ENCODE peak calls at places on chromosomes 12 and 14, in four cellular contexts. J is mesenchymal stem cell, Y is neuronal stem cell, R is H9. S is an unnamed sample.

GRCh38 chr14:93005838-93006237 is 82.9 kb downstream of the CHGA start:
- DNase-seq in R (no peak), Y (no peak), J (no peak), S (no peak)

GRCh38 chr12:100574262-100575074 is 984 bp downstream of the GAS2L3 start:
- DNase-seq in R (peak), Y (peak), J (peak), S (no peak)

GRCh38 chr12:54560374-54560858 is 11.0 kb downstream of the PDE1B start:
- DNase-seq in R (peak), J (peak), Y (peak), S (peak)

GRCh38 chr14:99995700-99996356 is 69.4 kb upstream of the EVL start:
- DNase-seq in Y (no peak), J (peak), R (peak), S (peak)

GRCh38 chr12:55996201-55996714 is 818 bp upstream of the SUOX start:
- DNase-seq in R (peak), J (peak), Y (peak), S (peak)

GRCh38 chr12:27667540-27667939 is 28.7 kb upstream of the REP15 start:
- DNase-seq in Y (no peak), J (peak), R (no peak), S (peak)

GRCh38 chr14:100049220-100049619 is 16.0 kb upstream of the EVL start:
- DNase-seq in Y (no peak), R (no peak), J (no peak), S (peak)

GRCh38 chr12:125610292-125610691 is 545.1 kb downstream of the AACS start:
- DNase-seq in R (no peak), Y (no peak), J (no peak), S (no peak)

GRCh38 chr14:105301103-105301914 is 508 bp upstream of the BRF1 start:
- DNase-seq in Y (peak), R (peak), J (peak), S (peak)

GRCh38 chr14:103558071-103558882 is 4.2 kb downstream of the BAG5 start:
- DNase-seq in J (peak), Y (no peak), R (no peak), S (peak)

GRCh38 chr12:56884421-56884820 is 49.8 kb downstream of the SDR9C7 start:
- DNase-seq in J (no peak), Y (no peak), R (no peak), S (no peak)

GRCh38 chr12:107178776-107179175 is 85.4 kb upstream of the CRY1 start:
- DNase-seq in J (no peak), R (no peak), Y (no peak), S (no peak)

GRCh38 chr12:67885370-67886169 is 103.7 kb upstream of the IFNG-AS1 start:
- DNase-seq in R (no peak), Y (no peak), J (peak), S (no peak)

GRCh38 chr12:67572492-67572891 is 76.1 kb upstream of the DYRK2 start:
- DNase-seq in Y (no peak), J (no peak), R (no peak), S (no peak)

GRCh38 chr14:74038015-74038859 is 19.1 kb downstream of the BBOF1 start:
- DNase-seq in J (peak), R (no peak), Y (peak), S (peak)

GRCh38 chr12:93176610-93177126 is 201.1 kb upstream of the NUDT4 start:
- DNase-seq in R (no peak), Y (no peak), J (peak), S (no peak)

GRCh38 chr12:114995891-114996290 is 311.9 kb upstream of the TBX3 start:
- DNase-seq in R (no peak), Y (no peak), J (no peak), S (peak)

GRCh38 chr12:10406725-10407124 is 2.8 kb downstream of the KLRC4 start:
- DNase-seq in R (no peak), J (no peak), Y (no peak), S (no peak)

GRCh38 chr12:126424696-126425095 is 1359.5 kb downstream of the AACS start:
- DNase-seq in Y (no peak), J (no peak), R (no peak), S (no peak)

GRCh38 chr14:39113685-39114072 is 444 bp upstream of the GEMIN2 start:
- DNase-seq in Y (no peak), R (no peak), J (no peak), S (no peak)

GRCh38 chr14:83575301-83575700 is 1954.6 kb upstream of the FLRT2 start:
- DNase-seq in Y (no peak), R (no peak), J (no peak), S (peak)

GRCh38 chr12:131555197-131555820 is 155.6 kb upstream of the SFSWAP start:
- DNase-seq in J (no peak), R (no peak), Y (no peak), S (no peak)

GRCh38 chr14:43116341-43116740 is 1390.7 kb downstream of the FSCB start:
- DNase-seq in R (no peak), Y (no peak), J (no peak), S (no peak)

GRCh38 chr12:24500466-24501232 is 448.3 kb downstream of the BCAT1 start:
- DNase-seq in J (peak), R (no peak), Y (no peak), S (peak)

GRCh38 chr12:109687250-109687649 is 26.4 kb upstream of the FAM222A start:
- DNase-seq in J (no peak), Y (no peak), R (no peak), S (no peak)

GRCh38 chr12:2795291-2796186 is 769 bp downstream of the FKBP4 start:
- DNase-seq in J (peak), Y (peak), R (peak), S (peak)

GRCh38 chr14:80150301-80150700 is 61.0 kb downstream of the DIO2 start:
- DNase-seq in R (no peak), Y (no peak), J (no peak), S (peak)

GRCh38 chr14:64478634-64479250 is 13.4 kb downstream of the AKAP5 start:
- DNase-seq in R (no peak), J (peak), Y (no peak), S (peak)

GRCh38 chr14:95784137-95784536 is 70.2 kb upstream of the TCL1A start:
- DNase-seq in J (no peak), Y (peak), R (no peak), S (peak)

GRCh38 chr12:2113501-2113912 is 60.7 kb downstream of the CACNA1C start:
- DNase-seq in J (no peak), R (no peak), Y (no peak), S (no peak)

DNA sequence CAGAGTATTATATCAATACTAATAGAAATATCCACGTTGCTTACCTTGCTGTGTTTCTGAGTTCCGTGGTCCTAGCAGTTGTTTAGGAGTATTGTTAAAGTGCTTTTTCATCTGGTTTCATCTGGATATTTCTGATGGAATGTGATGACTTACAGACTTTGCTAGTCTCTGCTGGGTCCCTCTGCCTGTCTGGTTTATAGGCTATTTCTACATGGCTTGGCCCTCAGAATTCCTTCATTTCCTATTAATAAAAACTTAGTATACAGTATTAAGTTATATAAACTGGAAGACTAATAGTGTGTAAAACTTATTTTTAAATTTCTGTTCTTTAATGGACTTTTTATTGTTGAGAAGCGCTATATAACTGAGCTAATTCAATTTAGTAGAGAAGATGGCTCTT is at the start of gene SMCO3:
- DNase-seq in Y (no peak), R (no peak), J (no peak), S (no peak)
- H2BK120ac ChIP-seq in Y (no peak), R (no peak), J (no peak), S (no peak)

GRCh38 chr14:68111733-68112270 is 292.2 kb downstream of the RAD51B start:
- DNase-seq in Y (no peak), J (no peak), R (no peak), S (no peak)

GRCh38 chr14:68109132-68109531 is 289.6 kb downstream of the RAD51B start:
- DNase-seq in J (peak), R (no peak), Y (no peak), S (peak)

GRCh38 chr14:68113328-68113930 is 293.9 kb downstream of the RAD51B start:
- DNase-seq in R (no peak), Y (no peak), J (no peak), S (no peak)

GRCh38 chr14:68110989-68111704 is 291.6 kb downstream of the RAD51B start:
- DNase-seq in R (no peak), J (no peak), Y (no peak), S (no peak)

DNA sequence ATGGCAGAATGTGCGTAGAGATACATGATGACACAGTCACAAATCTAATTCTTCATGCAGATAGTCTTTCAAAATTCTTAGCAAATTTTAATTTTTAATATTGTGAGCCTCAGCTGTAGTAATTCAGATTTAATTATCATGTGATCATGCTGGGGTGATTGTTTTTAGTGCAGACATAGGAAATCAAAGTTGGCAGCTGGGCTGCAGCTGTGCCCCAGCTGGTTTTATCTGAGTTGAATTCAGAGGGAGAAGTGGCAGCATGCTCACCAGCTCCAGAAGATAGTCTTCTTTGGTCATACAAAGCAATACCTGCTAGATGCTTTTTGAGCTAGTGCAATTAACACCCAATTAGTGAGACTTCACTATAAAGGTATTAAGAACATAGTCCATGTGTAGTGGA is 292.9 kb downstream of the RAD51B start:
- DNase-seq in R (no peak), J (no peak), Y (no peak), S (no peak)
- H2BK120ac ChIP-seq in R (no peak), J (no peak), Y (no peak), S (no peak)

DNA sequence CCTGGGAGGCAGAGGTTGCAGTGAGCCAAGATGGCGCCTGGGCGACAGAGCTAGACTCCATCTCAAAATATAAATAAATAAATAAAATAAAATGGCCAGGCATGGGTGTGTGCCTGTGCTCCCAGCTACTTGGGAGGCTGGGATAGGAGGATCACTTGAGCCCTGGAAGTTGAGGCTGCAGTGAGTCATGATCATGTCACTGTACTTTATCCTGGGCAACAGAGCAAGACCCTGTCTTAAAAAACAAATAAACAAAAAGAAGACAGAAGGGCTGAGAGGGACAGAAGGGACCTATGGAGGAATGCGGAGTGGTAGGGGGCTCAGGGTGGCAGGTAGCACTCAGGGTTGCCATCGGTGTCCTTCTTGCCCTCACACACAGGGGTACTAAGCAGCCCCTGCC is 40.8 kb downstream of the PRPF40B start:
- DNase-seq in R (no peak), Y (no peak), J (no peak), S (no peak)
- H2BK120ac ChIP-seq in R (no peak), Y (no peak), J (no peak), S (peak)

GRCh38 chr12:51391047-51391837 is at the start of gene GALNT6:
- DNase-seq in R (peak), Y (peak), J (peak), S (no peak)

GRCh38 chr12:51388066-51388799 is 3.0 kb downstream of the GALNT6 start:
- DNase-seq in J (peak), Y (no peak), R (no peak), S (peak)

GRCh38 chr12:51390457-51391046 is 654 bp downstream of the GALNT6 start:
- DNase-seq in J (no peak), Y (no peak), R (no peak), S (no peak)

GRCh38 chr12:51389302-51389999 is 1.8 kb downstream of the GALNT6 start:
- DNase-seq in J (peak), R (no peak), Y (no peak), S (peak)

DNA sequence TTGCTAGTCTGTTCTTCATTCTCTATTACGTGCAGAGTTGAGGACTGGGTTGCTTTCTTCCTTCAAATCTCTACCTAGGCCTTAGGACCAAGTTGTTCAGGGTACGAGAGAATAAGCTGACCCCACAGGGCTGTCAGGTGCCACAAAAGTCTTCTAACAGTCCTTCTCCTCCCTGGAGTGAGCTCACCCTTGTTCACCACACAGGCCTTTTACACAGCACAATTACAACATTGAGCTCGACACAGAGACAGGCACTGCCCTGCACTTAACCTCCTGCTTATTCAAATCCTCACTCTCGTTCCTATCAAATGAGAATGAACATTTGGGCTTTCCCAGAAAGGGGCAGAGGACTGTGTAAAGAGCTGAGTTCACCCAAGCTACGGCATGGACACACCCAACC is 2.4 kb downstream of the GALNT6 start:
- DNase-seq in J (peak), R (no peak), Y (no peak), S (no peak)
- H2BK120ac ChIP-seq in J (no peak), R (no peak), Y (no peak), S (peak)

DNA sequence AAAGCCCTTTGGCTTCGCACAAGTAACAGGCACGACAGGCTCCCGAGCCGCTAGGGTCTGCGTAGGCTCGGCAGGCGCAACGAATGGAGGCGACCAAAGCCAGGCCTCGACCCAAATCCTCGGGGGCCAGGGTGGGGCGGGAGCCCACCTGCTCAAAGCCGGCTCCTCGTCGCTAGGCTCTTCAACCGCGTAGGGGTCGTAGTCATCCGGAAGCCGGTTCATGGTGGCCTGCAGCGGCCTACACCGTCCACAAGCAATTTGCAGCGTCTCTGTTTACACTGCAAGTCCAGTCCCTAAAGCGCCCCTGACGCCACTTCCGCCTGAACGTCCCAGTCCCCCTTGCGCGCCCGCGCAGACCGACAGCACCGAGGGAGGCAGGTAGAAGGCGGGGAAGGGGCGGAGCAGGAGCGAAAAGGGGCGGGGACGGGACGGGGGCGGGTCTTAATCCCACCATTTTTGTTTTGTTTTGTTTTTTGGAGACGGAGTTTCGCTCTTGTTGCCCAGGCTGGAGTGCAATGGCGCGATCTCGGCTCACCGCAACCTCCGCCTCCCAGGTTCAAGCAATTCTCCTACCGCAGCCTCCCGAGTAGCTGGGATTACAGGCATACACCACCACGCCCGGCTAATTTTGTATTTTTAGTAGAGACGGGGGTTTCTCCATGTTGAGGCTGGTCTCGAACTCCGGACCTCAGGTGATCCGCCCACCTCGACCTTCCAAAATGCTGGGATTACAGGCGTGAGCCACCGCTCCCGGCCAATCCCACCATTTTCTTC is at the start of gene EAPP:
- DNase-seq in R (peak), J (peak), Y (peak), S (peak)
- H2BK120ac ChIP-seq in R (peak), J (no peak), Y (no peak), S (peak)

GRCh38 chr12:51869931-51870330 is 18.0 kb upstream of the ANKRD33 start:
- DNase-seq in J (no peak), Y (no peak), R (no peak), S (no peak)
- H2BK120ac ChIP-seq in J (no peak), Y (no peak), R (no peak), S (no peak)

GRCh38 chr14:101399737-101400517 is 161.4 kb upstream of the DIO3 start:
- DNase-seq in J (no peak), R (no peak), Y (no peak), S (no peak)
- H2BK120ac ChIP-seq in J (no peak), R (no peak), Y (no peak), S (no peak)

GRCh38 chr14:60248697-60249314 is at the start of gene PPM1A:
- DNase-seq in R (peak), Y (peak), J (peak), S (peak)

GRCh38 chr14:60249321-60250251 is 565 bp downstream of the PPM1A start:
- DNase-seq in J (peak), Y (peak), R (peak), S (peak)

GRCh38 chr14:60250318-60251035 is 1.5 kb downstream of the PPM1A start:
- DNase-seq in Y (peak), J (peak), R (no peak), S (peak)

GRCh38 chr14:60245316-60246177 is 3.5 kb upstream of the PPM1A start:
- DNase-seq in Y (no peak), J (no peak), R (no peak), S (no peak)

DNA sequence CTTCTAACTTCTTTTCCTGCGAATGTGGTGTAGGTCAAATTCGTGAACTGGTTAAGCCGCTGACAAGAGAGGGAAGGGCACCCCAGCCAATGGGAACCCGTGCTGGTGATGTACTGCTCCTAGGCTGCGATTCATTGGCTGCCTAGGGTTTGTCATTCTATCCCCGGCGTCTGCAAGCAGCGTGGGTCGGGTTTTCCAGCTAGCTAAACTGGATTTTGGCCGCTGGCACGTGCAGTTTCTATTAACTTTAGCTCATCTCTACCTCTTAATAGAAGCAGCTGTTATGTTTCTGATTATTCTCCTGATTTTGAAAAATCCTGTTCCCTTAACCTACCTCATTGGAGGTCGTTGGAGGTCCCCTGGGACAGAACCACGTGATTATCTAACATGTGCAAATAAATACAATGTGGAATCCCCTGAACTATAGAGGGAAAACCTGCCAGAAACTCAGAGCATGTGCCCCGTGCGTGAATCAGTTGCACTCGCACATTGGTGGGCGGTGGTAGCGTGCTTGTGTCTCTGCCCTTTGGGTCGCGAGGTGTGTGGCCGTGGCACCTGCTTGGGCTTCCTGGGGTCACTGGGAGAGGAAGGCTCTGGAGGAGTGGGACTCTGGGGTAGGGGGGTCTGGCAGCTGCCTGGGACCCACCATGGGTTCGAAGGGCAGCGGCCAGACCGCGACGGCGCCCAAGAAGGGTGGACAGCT is 876 bp upstream of the PPM1A start:
- DNase-seq in R (peak), J (peak), Y (peak), S (peak)
- H2BK120ac ChIP-seq in R (peak), J (peak), Y (peak), S (peak)